ENCODE peak calls at places on chromosomes 3 and 15, in eight cellular contexts. K is A549, E is Peyer's patch, N is tibial nerve, B is body of pancreas, Y is GM12878, V is upper lobe of left lung, R is ovary. F is an unnamed sample.

GRCh38 chr3:188689101-188689574 is 482.6 kb upstream of the TPRG1 start:
- DNase-seq in N (peak), R (no peak), V (peak), Y (no peak), K (no peak), E (no peak), B (peak), F (no peak)

GRCh38 chr3:145678401-145678800 is 482.6 kb downstream of the PLOD2 start:
- DNase-seq in B (no peak), V (no peak), R (no peak), K (no peak), Y (no peak), N (no peak), E (no peak), F (no peak)

GRCh38 chr15:73127302-73127936 is 75.2 kb downstream of the NEO1 start:
- DNase-seq in E (no peak), V (no peak), N (no peak), R (no peak), Y (peak), K (peak), B (peak), F (peak)

GRCh38 chr3:102299125-102299877 is 135.5 kb upstream of the ZPLD1 start:
- DNase-seq in B (no peak), V (no peak), N (no peak), R (no peak), K (no peak), E (no peak), Y (peak), F (peak)

GRCh38 chr3:157606392-157607197 is 103.4 kb upstream of the VEPH1 start:
- DNase-seq in E (no peak), N (peak), K (peak), R (peak), Y (no peak), V (peak), B (peak), F (peak)

GRCh38 chr3:156978471-156978961 is 152.4 kb downstream of the LEKR1 start:
- DNase-seq in R (no peak), B (no peak), E (no peak), N (no peak), K (no peak), V (no peak), Y (peak), F (no peak)

GRCh38 chr3:69902386-69902785 is 97.1 kb upstream of the SAMMSON start:
- DNase-seq in R (no peak), Y (no peak), N (no peak), K (no peak), E (no peak), B (no peak), V (no peak), F (no peak)

GRCh38 chr3:124779116-124779515 is 48.9 kb downstream of the UMPS start:
- DNase-seq in K (no peak), Y (no peak), R (no peak), E (no peak), V (no peak), N (no peak), B (no peak), F (no peak)

GRCh38 chr15:64583983-64584382 is 123.6 kb downstream of the ZNF609 start:
- DNase-seq in Y (no peak), B (no peak), N (no peak), V (no peak), K (no peak), R (no peak), E (no peak), F (peak)

GRCh38 chr15:64582202-64582601 is 121.8 kb downstream of the ZNF609 start:
- DNase-seq in E (no peak), K (no peak), Y (no peak), N (no peak), R (no peak), V (no peak), B (no peak), F (no peak)

GRCh38 chr15:64583519-64583918 is 123.1 kb downstream of the ZNF609 start:
- DNase-seq in E (no peak), V (no peak), R (no peak), N (no peak), K (no peak), B (no peak), Y (no peak), F (no peak)

GRCh38 chr15:64581408-64581761 is 121.0 kb downstream of the ZNF609 start:
- DNase-seq in V (no peak), Y (no peak), N (no peak), R (no peak), E (no peak), B (no peak), K (no peak), F (no peak)

GRCh38 chr15:64580696-64581407 is 120.5 kb downstream of the ZNF609 start:
- DNase-seq in V (no peak), Y (no peak), R (no peak), N (no peak), B (no peak), E (no peak), K (no peak), F (no peak)
- TF ChIP-seq POLR2A in V (no peak), Y (no peak), R (no peak), N (no peak), B (no peak), E (no peak), K (no peak), F (no peak)

GRCh38 chr3:120682095-120682681 is at the start of gene HGD:
- DNase-seq in N (no peak), V (peak), E (no peak), Y (no peak), B (peak), K (peak), R (no peak), F (no peak)
- TF ChIP-seq POLR2A in N (no peak), V (no peak), E (peak), Y (no peak), B (peak), K (no peak), R (no peak), F (no peak)

DNA sequence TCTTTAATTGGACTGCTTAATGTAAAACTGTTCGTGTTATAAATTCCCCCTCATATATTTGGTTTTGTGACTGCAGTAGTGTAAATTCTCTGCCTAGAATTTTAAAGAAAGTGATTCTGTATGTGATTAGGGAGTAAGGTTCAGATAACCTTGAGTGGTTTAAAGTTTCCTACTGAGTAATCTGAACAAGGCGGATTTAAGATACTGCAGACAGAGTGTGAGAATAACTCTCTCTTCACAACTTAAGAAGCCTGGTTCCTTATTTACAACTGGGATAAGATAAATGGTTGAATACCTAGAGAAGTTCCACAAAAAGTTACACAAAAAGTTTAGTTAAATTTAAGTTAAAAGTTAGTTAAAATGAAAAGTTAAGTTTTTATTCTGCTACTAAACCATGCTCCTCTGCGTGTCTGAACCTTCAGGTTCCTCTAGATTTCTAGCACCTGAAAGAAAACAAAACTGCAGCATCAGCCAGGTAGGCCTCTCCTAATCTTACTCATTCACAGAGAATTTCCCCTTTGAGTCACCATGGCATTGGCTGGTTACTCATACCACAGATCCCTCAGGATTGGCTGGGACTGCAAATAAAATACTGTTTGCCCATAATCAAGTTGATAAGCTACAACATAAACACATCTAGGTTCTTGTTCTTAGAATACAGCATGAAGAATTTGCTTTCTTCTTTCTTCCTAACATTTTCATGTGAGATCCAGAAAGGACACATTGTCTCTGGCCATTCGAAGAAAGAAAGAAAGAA is at the start of gene ARL14:
- DNase-seq in E (no peak), B (peak), Y (no peak), V (no peak), R (no peak), K (peak), N (no peak), F (no peak)
- TF ChIP-seq POLR2A in E (peak), B (peak), Y (no peak), V (no peak), R (no peak), K (no peak), N (no peak), F (no peak)

GRCh38 chr15:56731571-56731970 is 1.7 kb downstream of the ZNF280D start:
- DNase-seq in B (no peak), R (no peak), N (no peak), Y (no peak), V (no peak), K (no peak), E (no peak), F (no peak)

GRCh38 chr15:56732881-56733130 is 503 bp downstream of the ZNF280D start:
- DNase-seq in K (peak), N (peak), R (no peak), V (no peak), E (no peak), Y (no peak), B (no peak), F (no peak)

GRCh38 chr15:56732135-56732880 is 1.0 kb downstream of the ZNF280D start:
- DNase-seq in V (no peak), K (peak), N (peak), B (peak), Y (no peak), R (peak), E (no peak), F (peak)

GRCh38 chr15:56734013-56734625 is 810 bp upstream of the ZNF280D start:
- DNase-seq in R (no peak), E (no peak), B (peak), V (no peak), Y (no peak), K (no peak), N (no peak), F (peak)

DNA sequence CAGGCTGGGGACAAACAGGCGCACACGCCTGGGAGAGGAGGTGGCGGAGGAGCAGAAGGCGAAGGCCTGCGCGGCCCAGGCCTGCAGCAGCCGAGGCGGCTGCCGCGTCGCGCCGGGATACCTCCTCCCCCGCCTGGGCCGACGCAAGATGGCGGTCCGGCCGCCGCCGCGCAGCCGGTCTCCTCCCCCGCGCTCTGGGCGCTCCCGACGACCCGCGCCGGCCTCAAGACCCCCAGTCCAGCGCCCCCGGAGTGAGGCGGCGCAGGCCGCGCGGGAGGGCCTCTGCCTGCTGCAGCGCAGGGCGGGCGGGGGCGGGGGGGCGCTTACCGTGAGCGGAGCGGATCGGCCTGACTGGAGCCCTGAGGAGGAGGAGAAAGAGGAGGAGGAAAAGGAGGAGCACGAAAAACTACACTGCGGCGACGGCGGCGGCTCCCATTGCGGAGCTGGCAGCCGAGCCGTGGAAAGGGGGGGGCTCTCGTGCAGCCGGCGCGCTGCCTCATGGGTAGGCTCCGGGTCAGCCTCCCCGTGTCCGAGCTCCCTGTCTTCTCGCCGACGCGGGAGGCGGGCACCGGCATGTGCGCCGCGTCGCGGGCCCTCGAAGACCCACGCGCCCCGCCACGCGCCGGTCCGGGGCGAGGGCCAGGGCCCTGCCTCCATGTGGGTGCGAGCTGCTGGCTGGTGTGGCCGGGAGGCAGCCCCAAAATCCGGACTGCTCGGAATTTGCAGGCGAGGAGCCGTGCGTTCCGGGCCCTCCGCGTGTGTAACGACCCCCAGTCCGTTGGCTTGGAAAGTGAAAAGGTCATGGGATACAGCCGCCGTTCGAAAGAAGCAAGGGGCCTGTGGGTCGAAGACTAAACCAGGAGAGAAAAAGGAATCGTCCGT is at the start of gene ZNF280D:
- DNase-seq in V (peak), K (peak), E (peak), N (peak), R (peak), B (peak), Y (no peak), F (peak)
- TF ChIP-seq POLR2A in V (peak), K (peak), E (peak), N (peak), R (peak), B (peak), Y (peak), F (peak)

DNA sequence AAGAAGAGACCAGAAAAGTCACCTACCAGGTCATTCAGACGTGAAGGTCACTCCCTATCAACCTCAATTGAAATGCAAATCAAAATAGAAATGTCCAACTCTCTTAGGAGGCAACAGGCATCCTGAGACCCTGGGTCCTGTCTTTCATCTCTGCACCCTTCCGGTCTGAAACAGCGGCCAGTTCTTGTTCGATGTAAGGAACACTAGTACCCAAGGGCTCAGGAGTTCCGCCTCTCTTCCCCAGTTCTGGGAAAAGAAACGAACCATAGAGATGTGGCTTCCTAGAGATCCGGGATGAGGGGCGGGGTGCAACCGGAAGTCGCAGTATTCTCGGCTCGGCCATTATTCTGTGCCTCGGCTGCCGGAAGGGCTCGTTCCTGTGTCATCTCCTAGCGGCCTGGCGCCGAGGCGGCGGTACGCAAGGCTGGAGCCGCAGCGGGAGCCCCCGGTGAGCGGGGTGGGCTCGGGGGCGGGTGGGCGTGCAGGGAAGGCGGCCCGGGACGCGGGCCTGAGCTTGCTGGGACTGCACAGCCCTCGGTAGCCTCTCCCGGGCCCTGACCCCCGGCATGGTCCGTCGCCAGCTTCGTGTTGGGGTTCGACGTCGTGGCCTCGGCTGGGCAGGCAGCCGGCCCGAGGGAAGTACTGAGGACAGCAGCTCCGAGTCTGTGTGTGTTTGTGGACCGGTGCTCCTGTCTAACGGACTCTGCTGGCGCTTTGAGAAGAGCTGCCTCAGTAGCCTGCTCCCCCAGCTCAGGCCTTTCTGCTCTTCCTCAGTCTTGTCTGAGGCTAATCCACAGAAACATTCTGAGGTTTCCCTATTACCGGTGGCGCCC is at the start of gene ZNF197:
- DNase-seq in N (peak), Y (peak), R (peak), E (peak), B (peak), V (peak), K (peak), F (peak)
- TF ChIP-seq POLR2A in N (no peak), Y (peak), R (no peak), E (peak), B (peak), V (peak), K (peak), F (peak)

DNA sequence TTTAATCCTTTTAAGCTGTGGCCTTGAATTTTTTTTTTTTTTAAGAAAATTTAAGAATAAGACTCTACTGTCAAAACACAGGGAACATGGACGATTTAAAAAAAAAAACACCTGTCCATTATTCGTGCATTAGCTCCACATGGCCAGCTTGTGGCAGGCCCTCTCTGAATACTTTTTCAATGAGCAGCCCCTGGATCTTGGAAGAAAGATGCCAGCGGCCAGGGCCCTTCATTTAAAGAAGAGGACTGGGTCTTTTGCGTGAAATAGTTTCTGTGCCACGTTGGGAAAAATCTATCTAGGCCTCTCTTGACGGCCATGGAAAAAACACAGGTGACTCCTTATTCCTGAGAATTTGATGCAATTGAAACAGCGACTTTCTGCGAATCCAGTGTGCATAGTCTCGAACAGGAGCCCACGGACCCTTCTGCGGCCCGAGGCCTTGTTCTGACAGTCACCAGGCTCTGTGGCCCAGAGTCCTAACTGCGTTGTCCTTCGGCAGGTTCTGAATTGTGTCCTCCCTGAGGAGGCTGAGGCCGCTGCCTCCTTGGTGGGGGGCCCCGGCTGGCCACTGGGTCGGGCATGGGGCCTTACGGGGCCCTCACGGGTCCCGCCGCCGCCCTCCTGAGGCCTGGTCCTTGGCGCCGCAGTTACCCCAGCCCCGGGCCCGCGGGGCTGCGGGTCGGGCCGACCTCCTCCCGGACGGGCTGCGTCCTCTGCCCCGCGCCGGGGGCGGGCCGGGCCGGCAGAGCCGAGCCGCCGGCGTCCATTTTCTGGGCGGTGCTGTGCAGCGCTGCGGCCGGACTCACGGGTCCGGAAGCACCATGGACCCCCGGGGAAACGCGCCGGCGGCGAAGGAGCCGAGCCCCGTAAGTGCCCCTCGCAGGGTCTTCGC is 33.5 kb downstream of the ZBTB38 start:
- DNase-seq in R (peak), E (peak), B (peak), Y (no peak), N (peak), V (peak), K (peak), F (peak)
- TF ChIP-seq POLR2A in R (no peak), E (peak), B (peak), Y (peak), N (no peak), V (peak), K (peak), F (peak)